ENCODE peak calls at places on chromosomes 12 and 14, in seven cellular contexts. Q, N, W, S, C, E and Y are unnamed samples.

GRCh38 chr12:110224379-110225304 is 56.4 kb upstream of the ATP2A2 start:
- DNase-seq in N (no peak), E (no peak), C (no peak), S (no peak), W (peak; percentile 56), Q (no peak), Y (no peak)

GRCh38 chr14:58078068-58078467 is 73.9 kb downstream of the ARMH4 start:
- DNase-seq in E (no peak), C (no peak), W (peak; percentile 27), N (no peak), S (no peak), Q (no peak), Y (no peak)

GRCh38 chr14:99904506-99904905 is 111.3 kb downstream of the EML1 start:
- DNase-seq in Q (no peak), S (no peak), W (no peak), N (no peak), E (no peak), C (no peak), Y (no peak)

GRCh38 chr12:90098132-90098779 is 389.6 kb upstream of the ATP2B1 start:
- DNase-seq in C (no peak), E (no peak), Q (no peak), W (no peak), N (no peak), S (no peak), Y (no peak)

GRCh38 chr14:36556811-36557433 is 25.5 kb downstream of the NKX2-8 start:
- DNase-seq in Q (no peak), W (no peak), C (no peak), S (no peak), E (no peak), N (peak; percentile 47), Y (no peak)

GRCh38 chr14:34935552-34935951 is 47.2 kb upstream of the SRP54 start:
- DNase-seq in S (no peak), N (no peak), E (no peak), C (no peak), W (no peak), Q (no peak), Y (no peak)

GRCh38 chr12:56571131-56571530 is 49.5 kb downstream of the RBMS2 start:
- DNase-seq in C (no peak), N (no peak), E (no peak), Q (no peak), S (no peak), W (no peak), Y (no peak)

GRCh38 chr12:14962180-14962579 is 779 bp upstream of the ARHGDIB start:
- DNase-seq in N (no peak), W (no peak), Q (no peak), E (no peak), S (no peak), C (no peak), Y (no peak)

GRCh38 chr12:104579716-104580495 is 123.2 kb downstream of the CHST11 start:
- DNase-seq in Q (no peak), S (no peak), N (no peak), E (no peak), C (no peak), W (no peak), Y (no peak)

GRCh38 chr12:103743788-103744187 is 97.2 kb downstream of the NT5DC3 start:
- DNase-seq in W (no peak), E (no peak), S (no peak), N (no peak), C (no peak), Q (no peak), Y (no peak)

GRCh38 chr14:63418020-63418419 is 99.3 kb upstream of the GPHB5 start:
- DNase-seq in E (no peak), N (no peak), S (no peak), W (no peak), Q (no peak), C (no peak), Y (no peak)

GRCh38 chr12:49292729-49293055 is 2.3 kb upstream of the PRPH start:
- DNase-seq in N (no peak), S (no peak), C (no peak), Q (no peak), W (no peak), E (no peak), Y (no peak)

GRCh38 chr12:62834971-62835547 is 99.9 kb downstream of the PPM1H start:
- DNase-seq in W (no peak), S (no peak), C (no peak), E (no peak), N (no peak), Q (no peak), Y (no peak)